ENCODE peak calls at places on chromosome 19, in six cellular contexts. W is NCI-H1694; S is heart right ventricle; I is cardiac fibroblast; T is activated naive CD8-positive, alpha-beta T cell treated with anti-CD3 and anti-CD28 coated beads, Interleukin-2, amount 50 U/mL, for 16 hours; B is NCI-H2081. U is an unnamed sample.

GRCh38 chr19:18743281-18743825 is 47.8 kb downstream of the COMP start:
- DNase-seq in T (no peak), I (no peak), B (no peak), W (no peak), S (peak), U (peak)

GRCh38 chr19:45518469-45518826 is 11.2 kb downstream of the VASP start:
- DNase-seq in B (no peak), S (no peak), T (no peak), W (no peak), I (no peak), U (no peak)

GRCh38 chr19:50506700-50507099 is 4.3 kb downstream of the JOSD2 start:
- DNase-seq in I (no peak), S (no peak), W (no peak), T (no peak), B (no peak), U (no peak)

GRCh38 chr19:8304841-8305621 is 3.1 kb downstream of the CD320 start:
- DNase-seq in S (peak), T (no peak), B (no peak), W (no peak), I (no peak), U (no peak)

GRCh38 chr19:42634409-42635232 is 39.9 kb upstream of the CEACAM8 start:
- DNase-seq in W (no peak), I (peak), B (peak), S (no peak), T (no peak), U (peak)

GRCh38 chr19:19140476-19140875 is 2.2 kb upstream of the TMEM161A start:
- DNase-seq in T (no peak), I (no peak), S (no peak), W (no peak), B (no peak), U (no peak)

GRCh38 chr19:40433391-40434216 is 7.8 kb upstream of the SERTAD1 start:
- DNase-seq in W (no peak), I (peak), B (peak), T (no peak), S (peak), U (peak)

GRCh38 chr19:7230826-7231225 is 63.4 kb downstream of the INSR start:
- DNase-seq in B (no peak), I (no peak), S (peak), W (no peak), T (no peak), U (peak)

GRCh38 chr19:47013041-47013517 is 6.6 kb upstream of the NPAS1 start:
- DNase-seq in B (peak), I (peak), W (peak), T (peak), S (peak), U (peak)

GRCh38 chr19:16327501-16327900 is 2.9 kb downstream of the KLF2 start:
- DNase-seq in B (no peak), W (no peak), T (no peak), I (no peak), S (no peak), U (peak)